ENCODE peak calls at places on chromosomes 11 and 22, in six cellular contexts. One of them, this sample, is unnamed. For H3K36me3, the result is how much of the 10 kb centered on the place peaks cover.

GRCh38 chr11:65506770-65507485 is 8.1 kb downstream of the MALAT1 start:
- DNase-seq in colonic mucosa: peak
- DNase-seq in pancreas: no peak
- DNase-seq in heart right ventricle: no peak
- DNase-seq in left ventricle myocardium inferior: no peak
- DNase-seq in effector memory CD4-positive, alpha-beta T cell: peak
- DNase-seq in this sample: no peak

GRCh38 chr11:497565-498296 is 9.3 kb downstream of the RNH1 start:
- DNase-seq in colonic mucosa: no peak
- DNase-seq in pancreas: peak
- DNase-seq in heart right ventricle: peak
- DNase-seq in left ventricle myocardium inferior: peak
- DNase-seq in effector memory CD4-positive, alpha-beta T cell: no peak
- DNase-seq in this sample: no peak

GRCh38 chr11:2208691-2209369 is 37.2 kb upstream of the TH start:
- DNase-seq in colonic mucosa: peak
- DNase-seq in pancreas: peak
- DNase-seq in heart right ventricle: no peak
- DNase-seq in left ventricle myocardium inferior: peak
- DNase-seq in effector memory CD4-positive, alpha-beta T cell: no peak
- DNase-seq in this sample: peak

GRCh38 chr22:44326549-44326881 is 13.8 kb upstream of the SHISAL1 start:
- DNase-seq in colonic mucosa: no peak
- DNase-seq in pancreas: no peak
- DNase-seq in heart right ventricle: no peak
- DNase-seq in left ventricle myocardium inferior: no peak
- DNase-seq in effector memory CD4-positive, alpha-beta T cell: no peak
- DNase-seq in this sample: no peak

GRCh38 chr11:9495780-9496514 is 35.1 kb downstream of the ZNF143 start:
- DNase-seq in colonic mucosa: no peak
- DNase-seq in pancreas: no peak
- DNase-seq in heart right ventricle: no peak
- DNase-seq in left ventricle myocardium inferior: no peak
- DNase-seq in effector memory CD4-positive, alpha-beta T cell: no peak
- DNase-seq in this sample: no peak

GRCh38 chr11:2689551-2690260 is 10.1 kb downstream of the KCNQ1OT1 start:
- DNase-seq in colonic mucosa: no peak
- DNase-seq in pancreas: peak
- DNase-seq in heart right ventricle: no peak
- DNase-seq in left ventricle myocardium inferior: no peak
- DNase-seq in effector memory CD4-positive, alpha-beta T cell: no peak
- DNase-seq in this sample: no peak

GRCh38 chr22:36369922-36370781 is 17.6 kb downstream of the MYH9 start:
- DNase-seq in colonic mucosa: peak
- DNase-seq in pancreas: no peak
- DNase-seq in heart right ventricle: no peak
- DNase-seq in left ventricle myocardium inferior: peak
- DNase-seq in effector memory CD4-positive, alpha-beta T cell: no peak
- DNase-seq in this sample: peak

GRCh38 chr22:49018601-49019000 is 809.1 kb downstream of the BRD1 start:
- DNase-seq in colonic mucosa: no peak
- DNase-seq in pancreas: no peak
- DNase-seq in heart right ventricle: no peak
- DNase-seq in left ventricle myocardium inferior: no peak
- DNase-seq in effector memory CD4-positive, alpha-beta T cell: no peak
- DNase-seq in this sample: peak

GRCh38 chr11:111561306-111561705 is 20.8 kb downstream of the LAYN start:
- DNase-seq in colonic mucosa: no peak
- DNase-seq in pancreas: no peak
- DNase-seq in heart right ventricle: no peak
- DNase-seq in left ventricle myocardium inferior: no peak
- DNase-seq in effector memory CD4-positive, alpha-beta T cell: no peak
- DNase-seq in this sample: no peak

GRCh38 chr22:44335903-44336803 is 23.4 kb upstream of the SHISAL1 start:
- DNase-seq in colonic mucosa: no peak
- DNase-seq in pancreas: no peak
- DNase-seq in heart right ventricle: no peak
- DNase-seq in left ventricle myocardium inferior: no peak
- DNase-seq in effector memory CD4-positive, alpha-beta T cell: no peak
- DNase-seq in this sample: no peak

GRCh38 chr11:933002-933820 is 7.5 kb downstream of the AP2A2 start:
- DNase-seq in colonic mucosa: no peak
- DNase-seq in pancreas: peak
- DNase-seq in heart right ventricle: no peak
- DNase-seq in left ventricle myocardium inferior: no peak
- DNase-seq in effector memory CD4-positive, alpha-beta T cell: no peak
- DNase-seq in this sample: no peak

GRCh38 chr22:39101226-39101625 is 4.2 kb downstream of the APOBEC3H start:
- DNase-seq in colonic mucosa: no peak
- DNase-seq in pancreas: no peak
- DNase-seq in heart right ventricle: no peak
- DNase-seq in left ventricle myocardium inferior: no peak
- DNase-seq in effector memory CD4-positive, alpha-beta T cell: no peak
- DNase-seq in this sample: no peak

GRCh38 chr11:44623321-44623715 is 57.9 kb downstream of the CD82 start:
- DNase-seq in colonic mucosa: peak
- DNase-seq in pancreas: no peak
- DNase-seq in heart right ventricle: no peak
- DNase-seq in left ventricle myocardium inferior: no peak
- DNase-seq in effector memory CD4-positive, alpha-beta T cell: no peak
- DNase-seq in this sample: peak

GRCh38 chr22:24155597-24156145 is 25.6 kb upstream of the SUSD2 start:
- DNase-seq in colonic mucosa: peak
- DNase-seq in pancreas: peak
- DNase-seq in heart right ventricle: peak
- DNase-seq in left ventricle myocardium inferior: peak
- DNase-seq in effector memory CD4-positive, alpha-beta T cell: no peak
- DNase-seq in this sample: peak

GRCh38 chr22:49880281-49880680 is 26.6 kb downstream of the ZBED4 start:
- DNase-seq in colonic mucosa: no peak
- DNase-seq in pancreas: no peak
- DNase-seq in heart right ventricle: no peak
- DNase-seq in left ventricle myocardium inferior: no peak
- DNase-seq in effector memory CD4-positive, alpha-beta T cell: no peak
- DNase-seq in this sample: no peak

GRCh38 chr22:41862160-41862529 is 29.2 kb downstream of the SREBF2 start:
- DNase-seq in colonic mucosa: no peak
- DNase-seq in pancreas: no peak
- DNase-seq in heart right ventricle: no peak
- DNase-seq in left ventricle myocardium inferior: no peak
- DNase-seq in effector memory CD4-positive, alpha-beta T cell: no peak
- DNase-seq in this sample: peak

GRCh38 chr11:75073459-75074190 is 23.1 kb downstream of the OR2AT4 start:
- DNase-seq in colonic mucosa: no peak
- DNase-seq in pancreas: no peak
- DNase-seq in heart right ventricle: no peak
- DNase-seq in left ventricle myocardium inferior: no peak
- DNase-seq in effector memory CD4-positive, alpha-beta T cell: no peak
- DNase-seq in this sample: no peak

GRCh38 chr22:39943366-39943765 is 16.8 kb upstream of the TMA7B start:
- DNase-seq in colonic mucosa: no peak
- DNase-seq in pancreas: no peak
- DNase-seq in heart right ventricle: no peak
- DNase-seq in left ventricle myocardium inferior: no peak
- DNase-seq in effector memory CD4-positive, alpha-beta T cell: no peak
- DNase-seq in this sample: no peak

GRCh38 chr22:45448431-45448830 is 34.9 kb downstream of the RIBC2 start:
- DNase-seq in colonic mucosa: peak
- DNase-seq in pancreas: peak
- DNase-seq in heart right ventricle: peak
- DNase-seq in left ventricle myocardium inferior: peak
- DNase-seq in effector memory CD4-positive, alpha-beta T cell: no peak
- DNase-seq in this sample: no peak

GRCh38 chr11:122645847-122646246 is 9.7 kb upstream of the UBASH3B start:
- DNase-seq in colonic mucosa: no peak
- DNase-seq in pancreas: no peak
- DNase-seq in heart right ventricle: no peak
- DNase-seq in left ventricle myocardium inferior: no peak
- DNase-seq in effector memory CD4-positive, alpha-beta T cell: no peak
- DNase-seq in this sample: no peak
- H3K36me3 ChIP-seq in colonic mucosa: under half
- H3K36me3 ChIP-seq in pancreas: under half
- H3K36me3 ChIP-seq in heart right ventricle: under half
- H3K36me3 ChIP-seq in left ventricle myocardium inferior: under half
- H3K36me3 ChIP-seq in effector memory CD4-positive, alpha-beta T cell: under half
- H3K36me3 ChIP-seq in this sample: under half

DNA sequence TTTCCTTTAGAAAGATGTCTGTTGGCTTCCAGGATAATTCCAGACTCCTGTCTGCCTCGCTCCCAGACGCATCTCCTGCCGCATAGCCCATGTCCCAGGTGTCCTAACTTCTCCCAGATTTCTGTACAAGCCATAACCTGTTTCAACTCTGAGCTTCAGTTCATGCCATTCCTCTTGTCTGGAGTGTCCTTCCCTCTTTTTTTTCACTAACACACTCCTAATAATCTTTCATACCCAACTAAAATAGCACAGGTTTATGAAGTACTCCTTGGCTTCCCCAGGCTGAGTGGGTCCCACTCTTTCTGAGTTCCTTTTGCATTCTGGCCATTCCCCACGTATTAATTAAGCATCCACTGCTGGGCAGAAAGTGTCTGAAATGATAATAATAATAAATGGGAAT is 123.0 kb downstream of the LDLRAD3 start:
- DNase-seq in colonic mucosa: no peak
- DNase-seq in pancreas: no peak
- DNase-seq in heart right ventricle: no peak
- DNase-seq in left ventricle myocardium inferior: no peak
- DNase-seq in effector memory CD4-positive, alpha-beta T cell: no peak
- DNase-seq in this sample: no peak
- H3K36me3 ChIP-seq in colonic mucosa: under half
- H3K36me3 ChIP-seq in pancreas: under half
- H3K36me3 ChIP-seq in heart right ventricle: under half
- H3K36me3 ChIP-seq in left ventricle myocardium inferior: under half
- H3K36me3 ChIP-seq in effector memory CD4-positive, alpha-beta T cell: under half
- H3K36me3 ChIP-seq in this sample: under half

GRCh38 chr22:21589415-21589814 is 21.9 kb downstream of the UBE2L3 start:
- DNase-seq in colonic mucosa: no peak
- DNase-seq in pancreas: no peak
- DNase-seq in heart right ventricle: no peak
- DNase-seq in left ventricle myocardium inferior: no peak
- DNase-seq in effector memory CD4-positive, alpha-beta T cell: no peak
- DNase-seq in this sample: no peak
- H3K36me3 ChIP-seq in colonic mucosa: under half
- H3K36me3 ChIP-seq in pancreas: under half
- H3K36me3 ChIP-seq in heart right ventricle: under half
- H3K36me3 ChIP-seq in left ventricle myocardium inferior: under half
- H3K36me3 ChIP-seq in effector memory CD4-positive, alpha-beta T cell: under half
- H3K36me3 ChIP-seq in this sample: under half

DNA sequence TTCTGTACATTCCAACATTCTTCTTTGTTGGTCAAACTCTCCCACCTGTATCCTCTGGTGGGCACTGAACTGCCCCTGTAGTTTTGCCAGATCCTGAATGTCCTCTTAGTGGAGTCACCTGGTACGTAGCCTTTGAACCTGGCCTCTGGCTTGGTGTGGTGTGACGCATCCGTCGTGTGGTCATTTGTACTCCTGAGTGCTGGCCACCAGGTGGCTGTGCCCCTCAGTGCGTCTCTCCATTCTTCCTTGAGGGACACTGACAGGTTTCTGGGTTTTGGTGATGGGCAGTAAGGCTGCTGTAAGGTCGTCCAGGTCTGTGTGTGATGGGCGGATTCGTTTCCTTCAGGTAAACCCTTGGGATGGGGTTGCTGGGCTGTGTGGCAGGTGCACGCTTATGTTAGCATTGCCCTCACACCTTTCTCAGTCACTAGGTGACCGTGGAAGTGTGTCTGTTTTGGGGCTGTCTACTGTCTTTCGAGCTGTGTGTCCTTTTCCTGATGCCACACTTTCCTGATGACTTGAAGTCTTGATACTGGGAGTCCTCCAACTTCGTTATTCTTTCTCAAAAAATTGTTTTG is 13.6 kb upstream of the RANBP1 start:
- DNase-seq in colonic mucosa: no peak
- DNase-seq in pancreas: peak
- DNase-seq in heart right ventricle: no peak
- DNase-seq in left ventricle myocardium inferior: no peak
- DNase-seq in effector memory CD4-positive, alpha-beta T cell: no peak
- DNase-seq in this sample: no peak
- H3K36me3 ChIP-seq in colonic mucosa: under half
- H3K36me3 ChIP-seq in pancreas: under half
- H3K36me3 ChIP-seq in heart right ventricle: under half
- H3K36me3 ChIP-seq in left ventricle myocardium inferior: half or more
- H3K36me3 ChIP-seq in effector memory CD4-positive, alpha-beta T cell: under half
- H3K36me3 ChIP-seq in this sample: under half

GRCh38 chr11:67250059-67251043 is 15.9 kb upstream of the GRK2 start:
- DNase-seq in colonic mucosa: no peak
- DNase-seq in pancreas: no peak
- DNase-seq in heart right ventricle: no peak
- DNase-seq in left ventricle myocardium inferior: no peak
- DNase-seq in effector memory CD4-positive, alpha-beta T cell: no peak
- DNase-seq in this sample: no peak
- H3K36me3 ChIP-seq in colonic mucosa: half or more
- H3K36me3 ChIP-seq in pancreas: under half
- H3K36me3 ChIP-seq in heart right ventricle: under half
- H3K36me3 ChIP-seq in left ventricle myocardium inferior: half or more
- H3K36me3 ChIP-seq in effector memory CD4-positive, alpha-beta T cell: half or more
- H3K36me3 ChIP-seq in this sample: under half

DNA sequence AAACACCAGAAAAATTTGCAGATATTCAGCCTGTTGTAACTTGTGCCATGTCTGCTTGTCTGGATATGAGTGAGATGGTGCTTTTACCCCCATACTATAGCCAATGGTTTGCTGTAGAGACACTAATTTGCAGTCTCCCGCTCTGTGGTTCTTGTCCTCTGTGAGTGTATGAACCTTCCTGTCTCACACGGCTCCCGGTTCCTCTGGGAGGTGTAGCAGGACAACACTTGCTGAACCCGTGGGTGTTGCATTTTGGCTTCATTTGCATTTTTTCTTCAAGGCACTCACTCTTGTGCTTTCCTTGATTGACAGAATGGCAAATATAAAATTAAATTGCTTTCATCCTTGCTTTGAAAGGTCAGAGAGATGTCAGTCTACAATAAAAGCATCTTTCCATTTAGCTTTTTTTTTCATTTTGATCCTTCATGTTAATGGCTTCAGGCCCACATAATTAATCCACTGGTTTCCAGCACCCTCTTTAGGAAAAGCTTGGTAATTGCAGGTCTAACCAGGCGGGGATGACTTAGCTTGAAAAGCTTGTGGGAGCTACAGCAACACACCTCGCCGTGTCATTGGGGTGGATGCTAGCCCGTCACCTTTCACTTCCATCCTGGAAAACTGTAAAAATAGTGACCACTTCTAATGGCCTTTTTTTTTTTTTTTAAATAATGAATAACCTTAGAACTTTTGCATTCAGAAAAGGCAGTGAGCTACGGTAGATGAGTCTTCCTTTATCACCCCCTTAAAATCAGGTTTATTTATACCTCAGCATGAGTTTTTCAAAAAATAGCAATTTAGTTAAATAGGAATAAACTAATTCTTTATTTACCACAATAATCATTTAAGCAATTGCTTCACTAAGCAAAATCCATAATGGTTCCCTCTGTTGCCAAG is 27.4 kb upstream of the ST14 start:
- DNase-seq in colonic mucosa: peak
- DNase-seq in pancreas: no peak
- DNase-seq in heart right ventricle: no peak
- DNase-seq in left ventricle myocardium inferior: no peak
- DNase-seq in effector memory CD4-positive, alpha-beta T cell: peak
- DNase-seq in this sample: peak
- H3K36me3 ChIP-seq in colonic mucosa: under half
- H3K36me3 ChIP-seq in pancreas: under half
- H3K36me3 ChIP-seq in heart right ventricle: under half
- H3K36me3 ChIP-seq in left ventricle myocardium inferior: half or more
- H3K36me3 ChIP-seq in effector memory CD4-positive, alpha-beta T cell: under half
- H3K36me3 ChIP-seq in this sample: under half